ENCODE peak calls at places on chromosomes 4 and X, in six cellular contexts. P is AG09319, L is glutamatergic neuron, Q is BJ, B is HFFc6, V is cardiac fibroblast. Z is an unnamed sample.

GRCh38 chr4:37970702-37971101 is 10.5 kb downstream of the PTTG2 start:
- DNase-seq in L (no peak), B (peak; percentile 37), V (peak; percentile 49), P (no peak), Q (no peak), Z (peak; percentile 73)

GRCh38 chr4:181672751-181673150 is 570.5 kb upstream of the TENM3 start:
- DNase-seq in Q (no peak), P (no peak), L (no peak), B (no peak), V (no peak), Z (no peak)

GRCh38 chr4:145308598-145308997 is 128.2 kb upstream of the OTUD4 start:
- DNase-seq in P (no peak), L (no peak), V (no peak), B (no peak), Q (no peak), Z (no peak)

GRCh38 chr4:102868153-102868781 is 525 bp upstream of the CISD2 start:
- DNase-seq in P (no peak), V (no peak), L (peak; percentile 17), B (no peak), Q (no peak), Z (no peak)

GRCh38 chr4:99300934-99301333 is 10.1 kb upstream of the ADH1A start:
- DNase-seq in Q (peak; percentile 90), L (no peak), P (peak; percentile 98), V (peak; percentile 99), B (peak; percentile 59), Z (peak; percentile 35)

GRCh38 chr4:176818531-176818930 is 25.8 kb upstream of the VEGFC start:
- DNase-seq in L (no peak), P (no peak), Q (no peak), V (no peak), B (peak; percentile 21), Z (no peak)

GRCh38 chrX:51459125-51459524 is 37.3 kb downstream of the NUDT11 start:
- DNase-seq in P (no peak), V (peak; percentile 34), Q (no peak), B (peak; percentile 8), L (no peak), Z (no peak)

GRCh38 chr4:139266583-139267257 is 13.3 kb downstream of the MGARP start:
- DNase-seq in B (peak; percentile 86), P (peak; percentile 37), Q (peak; percentile 75), V (peak; percentile 59), L (peak; percentile 45), Z (peak; percentile 54)

GRCh38 chr4:143246977-143247376 is 62.3 kb downstream of the USP38 start:
- DNase-seq in B (no peak), Q (no peak), P (no peak), L (no peak), V (no peak), Z (no peak)
- TF ChIP-seq CTCF in B (no peak), Q (no peak), P (no peak), L (no peak), V (no peak), Z (no peak)

GRCh38 chrX:80223922-80224579 is 196.2 kb upstream of the TENT5D start:
- DNase-seq in L (no peak), Q (no peak), V (peak; percentile 2), P (no peak), B (no peak), Z (no peak)
- TF ChIP-seq CTCF in L (no peak), Q (no peak), V (no peak), P (no peak), B (no peak), Z (peak; percentile 31)

DNA sequence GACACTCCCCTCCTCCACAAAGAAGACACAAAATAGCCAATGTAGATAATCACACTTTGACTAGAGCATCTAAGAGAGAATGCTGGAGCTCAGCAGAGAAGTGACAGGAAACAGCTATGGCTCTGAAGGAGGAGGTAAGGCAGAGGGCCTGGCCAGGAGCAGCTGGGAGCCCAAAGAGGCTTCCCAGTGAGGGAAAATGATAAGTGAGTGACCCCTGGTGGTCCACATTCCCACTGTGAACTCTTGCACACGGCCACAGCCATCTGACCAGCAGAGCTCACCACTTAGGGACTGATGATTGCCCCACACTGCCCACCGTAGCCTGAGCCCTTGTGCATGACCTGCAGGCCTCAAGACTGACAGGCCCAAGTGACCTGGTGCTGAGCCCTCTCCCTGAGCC is 162.7 kb upstream of the GALNTL6 start:
- DNase-seq in V (no peak), P (no peak), L (peak; percentile 50), Q (no peak), B (no peak), Z (no peak)
- TF ChIP-seq CTCF in V (no peak), P (no peak), L (peak; percentile 38), Q (no peak), B (no peak), Z (no peak)

DNA sequence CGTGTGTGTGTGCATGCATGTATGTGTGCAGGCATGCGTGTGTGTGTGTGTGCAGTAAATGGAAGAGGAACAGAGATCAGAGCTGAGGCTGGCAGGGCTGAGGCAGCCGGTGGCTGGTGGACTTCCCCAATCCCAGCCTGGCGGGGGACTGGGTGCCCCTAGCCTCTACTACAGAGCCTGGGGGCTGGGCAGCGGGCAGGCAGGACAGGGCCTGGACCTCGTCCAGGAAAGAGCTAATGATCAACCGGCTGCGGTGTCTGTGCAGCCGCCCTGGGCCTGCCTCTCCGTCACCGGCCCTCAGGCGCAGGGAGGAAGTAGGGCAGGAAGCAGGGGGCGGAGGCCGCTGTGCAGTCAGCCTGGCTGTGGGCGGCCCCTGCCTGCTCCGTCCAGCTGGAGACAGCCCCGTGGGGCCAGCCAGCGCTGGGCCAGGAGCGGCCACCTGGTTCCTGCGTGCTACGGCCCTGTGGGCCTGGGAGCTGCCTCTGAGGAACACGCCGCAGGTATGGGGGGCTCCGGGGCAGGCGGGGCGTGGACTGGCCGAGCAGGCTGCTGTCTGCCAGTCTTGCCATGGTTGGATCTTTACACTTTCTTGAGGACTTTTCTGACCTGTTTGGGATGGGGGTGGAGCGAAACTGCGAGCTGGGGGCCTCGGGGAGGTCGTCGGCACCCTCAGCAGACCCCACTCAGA is at the start of gene SH3TC1:
- DNase-seq in B (peak; percentile 83), V (peak; percentile 91), L (peak; percentile 77), Q (peak; percentile 34), P (peak; percentile 39), Z (peak; percentile 39)
- TF ChIP-seq CTCF in B (no peak), V (no peak), L (no peak), Q (no peak), P (no peak), Z (no peak)

GRCh38 chr4:142485452-142485851 is 360.6 kb downstream of the INPP4B start:
- DNase-seq in B (no peak), V (no peak), P (no peak), Q (no peak), L (no peak), Z (no peak)

GRCh38 chr4:142475663-142476062 is 370.4 kb downstream of the INPP4B start:
- DNase-seq in V (no peak), L (no peak), Q (no peak), P (no peak), B (no peak), Z (no peak)

GRCh38 chr4:142474398-142475087 is 371.6 kb downstream of the INPP4B start:
- DNase-seq in V (no peak), L (no peak), Q (no peak), B (no peak), P (no peak), Z (peak; percentile 10)

DNA sequence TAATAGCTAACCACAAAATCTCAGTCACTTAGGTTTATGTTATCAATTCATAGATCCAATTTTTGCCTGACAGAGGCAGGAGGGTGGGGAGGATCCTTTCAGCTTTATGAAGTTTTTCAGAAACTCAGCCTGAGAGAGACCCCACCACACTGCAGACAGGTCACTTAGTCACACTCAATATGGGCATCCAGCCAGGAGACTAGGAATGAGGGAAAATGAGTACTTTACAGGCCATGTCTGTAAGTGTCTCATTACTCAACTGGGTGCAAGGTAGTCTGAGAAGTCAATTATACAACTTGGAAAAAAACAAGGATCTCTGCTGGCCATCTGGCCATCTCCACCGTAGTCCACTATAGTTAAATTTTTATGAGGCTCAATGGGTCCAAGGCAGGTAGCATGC is 365.9 kb downstream of the INPP4B start:
- DNase-seq in L (no peak), Q (no peak), B (peak; percentile 54), V (no peak), P (no peak), Z (no peak)
- TF ChIP-seq CTCF in L (no peak), Q (no peak), B (no peak), V (no peak), P (no peak), Z (no peak)

DNA sequence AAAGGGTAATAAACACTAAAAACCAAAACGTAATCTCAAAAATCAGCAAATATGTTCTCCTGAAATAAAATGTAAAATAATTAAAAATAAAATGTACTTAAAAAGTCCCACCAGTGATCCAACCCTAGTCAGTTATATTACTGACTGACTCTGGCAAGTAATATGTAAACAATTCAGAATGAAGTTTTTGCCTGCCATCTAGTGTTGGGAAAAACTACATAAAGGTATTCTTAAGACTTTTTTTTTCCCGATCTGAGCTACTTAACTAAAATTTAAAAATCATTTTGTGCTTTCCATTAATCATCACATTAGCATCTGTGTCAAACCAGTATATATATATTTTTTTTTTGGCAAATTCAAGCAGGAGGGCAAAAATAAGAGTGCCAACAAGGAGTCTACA is 24.0 kb downstream of the RCHY1 start:
- DNase-seq in V (peak; percentile 57), B (peak; percentile 10), Q (no peak), P (no peak), L (no peak), Z (no peak)
- TF ChIP-seq CTCF in V (peak; percentile 4), B (peak; percentile 66), Q (peak; percentile 17), P (peak; percentile 32), L (no peak), Z (peak; percentile 37)

DNA sequence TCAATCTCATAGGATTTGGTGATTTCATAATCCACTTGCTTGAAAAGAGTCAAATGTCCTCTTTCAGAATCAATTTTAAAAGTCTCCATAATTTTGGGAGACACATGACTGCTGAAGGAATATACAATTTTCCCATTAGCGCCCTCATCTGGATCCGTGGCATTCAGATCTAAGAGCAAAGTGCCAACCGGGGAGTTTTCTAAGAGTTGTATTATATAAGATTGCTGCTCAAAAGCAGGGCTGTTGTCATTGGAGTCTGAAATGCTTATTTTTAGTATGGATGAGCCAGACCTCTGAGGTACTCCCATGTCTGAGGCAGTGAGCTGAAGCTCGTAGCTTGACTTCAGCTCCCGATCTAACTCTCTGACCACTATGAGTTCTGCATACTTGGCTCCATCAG is 1.2 kb downstream of the PCDH18 start:
- DNase-seq in L (no peak), V (peak; percentile 72), P (no peak), Q (no peak), B (peak; percentile 49), Z (no peak)
- TF ChIP-seq CTCF in L (no peak), V (peak; percentile 58), P (peak; percentile 56), Q (peak; percentile 65), B (peak; percentile 78), Z (peak; percentile 36)

DNA sequence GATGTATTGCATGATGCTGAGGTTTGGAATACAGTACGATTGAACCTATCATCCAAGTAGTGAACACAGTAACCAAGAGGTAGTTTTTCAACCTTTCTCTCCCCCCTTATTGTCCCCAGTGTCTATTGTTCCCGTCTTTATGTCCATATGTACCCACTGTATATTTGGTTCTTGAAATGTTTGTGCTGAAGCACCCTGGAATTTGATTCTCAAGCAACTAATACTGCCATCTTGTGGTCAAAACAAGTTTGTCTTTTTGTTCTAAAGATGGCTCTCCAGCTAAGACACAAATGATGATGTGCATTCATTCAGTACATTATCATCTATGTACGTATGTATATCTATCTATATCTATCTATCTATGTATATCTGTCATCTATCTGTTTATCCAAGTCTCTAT is 33.5 kb upstream of the DCX start:
- DNase-seq in L (no peak), B (peak; percentile 18), P (no peak), Q (no peak), V (peak; percentile 42), Z (no peak)
- TF ChIP-seq CTCF in L (peak; percentile 67), B (peak; percentile 75), P (peak; percentile 57), Q (peak; percentile 48), V (peak; percentile 33), Z (peak; percentile 55)

Z was measured in epithelial cell of proximal tubule.